ENCODE peak calls at places on chromosomes 3 and 15, in six cellular contexts. One of them, this sample, is unnamed.

GRCh38 chr3:11556851-11557644 is 86.7 kb downstream of the VGLL4 start:
- DNase-seq in NAMALWA: no peak
- DNase-seq in NCI-H460: no peak
- DNase-seq in fibroblast of pulmonary artery: peak; percentile 86
- DNase-seq in stimulated activated CD8-positive, alpha-beta memory T cell treated with anti-CD3 and anti-CD28 coated beads, Interleukin-4, amount 100 ng/mL, for 4 hours: no peak
- DNase-seq in MCF 10A: no peak
- DNase-seq in this sample: no peak

GRCh38 chr15:66673410-66674322 is 28.4 kb upstream of the SMAD6 start:
- DNase-seq in stimulated activated CD8-positive, alpha-beta memory T cell treated with anti-CD3 and anti-CD28 coated beads, Interleukin-4, amount 100 ng/mL, for 4 hours: no peak
- DNase-seq in MCF 10A: peak; percentile 20
- DNase-seq in NAMALWA: no peak
- DNase-seq in fibroblast of pulmonary artery: peak; percentile 57
- DNase-seq in NCI-H460: peak; percentile 36
- DNase-seq in this sample: peak; percentile 94

GRCh38 chr3:71987089-71987735 is 202.3 kb upstream of the PROK2 start:
- DNase-seq in NCI-H460: no peak
- DNase-seq in MCF 10A: peak; percentile 39
- DNase-seq in fibroblast of pulmonary artery: peak; percentile 38
- DNase-seq in NAMALWA: no peak
- DNase-seq in stimulated activated CD8-positive, alpha-beta memory T cell treated with anti-CD3 and anti-CD28 coated beads, Interleukin-4, amount 100 ng/mL, for 4 hours: no peak
- DNase-seq in this sample: peak; percentile 34

GRCh38 chr3:38028621-38029361 is 651 bp downstream of the PLCD1 start:
- DNase-seq in stimulated activated CD8-positive, alpha-beta memory T cell treated with anti-CD3 and anti-CD28 coated beads, Interleukin-4, amount 100 ng/mL, for 4 hours: no peak
- DNase-seq in MCF 10A: no peak
- DNase-seq in fibroblast of pulmonary artery: no peak
- DNase-seq in NCI-H460: no peak
- DNase-seq in NAMALWA: no peak
- DNase-seq in this sample: no peak

GRCh38 chr3:49668861-49669260 is 5.3 kb upstream of the APEH start:
- DNase-seq in NCI-H460: no peak
- DNase-seq in stimulated activated CD8-positive, alpha-beta memory T cell treated with anti-CD3 and anti-CD28 coated beads, Interleukin-4, amount 100 ng/mL, for 4 hours: no peak
- DNase-seq in fibroblast of pulmonary artery: no peak
- DNase-seq in NAMALWA: no peak
- DNase-seq in MCF 10A: peak; percentile 55
- DNase-seq in this sample: no peak

GRCh38 chr3:53046171-53047170 is 598 bp upstream of the SFMBT1 start:
- DNase-seq in stimulated activated CD8-positive, alpha-beta memory T cell treated with anti-CD3 and anti-CD28 coated beads, Interleukin-4, amount 100 ng/mL, for 4 hours: peak; percentile 54
- DNase-seq in NAMALWA: no peak
- DNase-seq in MCF 10A: peak; percentile 28
- DNase-seq in fibroblast of pulmonary artery: peak; percentile 18
- DNase-seq in NCI-H460: peak; percentile 11
- DNase-seq in this sample: peak; percentile 63

GRCh38 chr15:98547741-98548166 is 100.6 kb upstream of the IGF1R start:
- DNase-seq in stimulated activated CD8-positive, alpha-beta memory T cell treated with anti-CD3 and anti-CD28 coated beads, Interleukin-4, amount 100 ng/mL, for 4 hours: no peak
- DNase-seq in MCF 10A: no peak
- DNase-seq in NCI-H460: no peak
- DNase-seq in NAMALWA: no peak
- DNase-seq in fibroblast of pulmonary artery: peak; percentile 29
- DNase-seq in this sample: peak; percentile 51

GRCh38 chr3:8282541-8283165 is 219.0 kb upstream of the LMCD1 start:
- DNase-seq in NAMALWA: no peak
- DNase-seq in stimulated activated CD8-positive, alpha-beta memory T cell treated with anti-CD3 and anti-CD28 coated beads, Interleukin-4, amount 100 ng/mL, for 4 hours: no peak
- DNase-seq in MCF 10A: peak; percentile 19
- DNase-seq in fibroblast of pulmonary artery: no peak
- DNase-seq in NCI-H460: no peak
- DNase-seq in this sample: no peak

GRCh38 chr15:90644946-90645725 is 72.0 kb upstream of the BLM start:
- DNase-seq in NCI-H460: no peak
- DNase-seq in stimulated activated CD8-positive, alpha-beta memory T cell treated with anti-CD3 and anti-CD28 coated beads, Interleukin-4, amount 100 ng/mL, for 4 hours: no peak
- DNase-seq in fibroblast of pulmonary artery: no peak
- DNase-seq in MCF 10A: no peak
- DNase-seq in NAMALWA: no peak
- DNase-seq in this sample: no peak

GRCh38 chr15:73897441-73898261 is 24.3 kb downstream of the TBC1D21 start:
- DNase-seq in fibroblast of pulmonary artery: peak; percentile 78
- DNase-seq in MCF 10A: peak; percentile 80
- DNase-seq in NAMALWA: peak; percentile 70
- DNase-seq in NCI-H460: peak; percentile 64
- DNase-seq in stimulated activated CD8-positive, alpha-beta memory T cell treated with anti-CD3 and anti-CD28 coated beads, Interleukin-4, amount 100 ng/mL, for 4 hours: no peak
- DNase-seq in this sample: peak; percentile 80

GRCh38 chr15:83659011-83659811 is 5.3 kb downstream of the ADAMTSL3 start:
- DNase-seq in MCF 10A: no peak
- DNase-seq in NCI-H460: no peak
- DNase-seq in fibroblast of pulmonary artery: no peak
- DNase-seq in stimulated activated CD8-positive, alpha-beta memory T cell treated with anti-CD3 and anti-CD28 coated beads, Interleukin-4, amount 100 ng/mL, for 4 hours: no peak
- DNase-seq in NAMALWA: no peak
- DNase-seq in this sample: no peak

GRCh38 chr3:169052465-169053302 is 610.8 kb downstream of the MECOM start:
- DNase-seq in NCI-H460: no peak
- DNase-seq in MCF 10A: peak; percentile 57
- DNase-seq in stimulated activated CD8-positive, alpha-beta memory T cell treated with anti-CD3 and anti-CD28 coated beads, Interleukin-4, amount 100 ng/mL, for 4 hours: no peak
- DNase-seq in fibroblast of pulmonary artery: no peak
- DNase-seq in NAMALWA: no peak
- DNase-seq in this sample: no peak

GRCh38 chr3:189001559-189001958 is 170.2 kb upstream of the TPRG1 start:
- DNase-seq in fibroblast of pulmonary artery: peak; percentile 66
- DNase-seq in NCI-H460: peak; percentile 22
- DNase-seq in MCF 10A: peak; percentile 72
- DNase-seq in NAMALWA: no peak
- DNase-seq in stimulated activated CD8-positive, alpha-beta memory T cell treated with anti-CD3 and anti-CD28 coated beads, Interleukin-4, amount 100 ng/mL, for 4 hours: no peak
- DNase-seq in this sample: no peak

GRCh38 chr3:41202834-41203345 is 3.6 kb downstream of the CTNNB1 start:
- DNase-seq in fibroblast of pulmonary artery: peak; percentile 73
- DNase-seq in NAMALWA: peak; percentile 38
- DNase-seq in MCF 10A: peak; percentile 76
- DNase-seq in stimulated activated CD8-positive, alpha-beta memory T cell treated with anti-CD3 and anti-CD28 coated beads, Interleukin-4, amount 100 ng/mL, for 4 hours: no peak
- DNase-seq in NCI-H460: peak; percentile 34
- DNase-seq in this sample: peak; percentile 53

GRCh38 chr3:101643861-101644613 is 32.9 kb downstream of the ZBTB11 start:
- DNase-seq in stimulated activated CD8-positive, alpha-beta memory T cell treated with anti-CD3 and anti-CD28 coated beads, Interleukin-4, amount 100 ng/mL, for 4 hours: no peak
- DNase-seq in NCI-H460: no peak
- DNase-seq in NAMALWA: no peak
- DNase-seq in MCF 10A: peak; percentile 35
- DNase-seq in fibroblast of pulmonary artery: peak; percentile 49
- DNase-seq in this sample: no peak

GRCh38 chr3:179268400-179269051 is 17.6 kb upstream of the KCNMB3 start:
- DNase-seq in MCF 10A: no peak
- DNase-seq in NAMALWA: no peak
- DNase-seq in stimulated activated CD8-positive, alpha-beta memory T cell treated with anti-CD3 and anti-CD28 coated beads, Interleukin-4, amount 100 ng/mL, for 4 hours: no peak
- DNase-seq in fibroblast of pulmonary artery: no peak
- DNase-seq in NCI-H460: no peak
- DNase-seq in this sample: no peak

GRCh38 chr3:13177236-13177635 is 104.0 kb upstream of the IQSEC1 start:
- DNase-seq in NAMALWA: no peak
- DNase-seq in stimulated activated CD8-positive, alpha-beta memory T cell treated with anti-CD3 and anti-CD28 coated beads, Interleukin-4, amount 100 ng/mL, for 4 hours: no peak
- DNase-seq in fibroblast of pulmonary artery: no peak
- DNase-seq in NCI-H460: no peak
- DNase-seq in MCF 10A: no peak
- DNase-seq in this sample: no peak

GRCh38 chr3:9727041-9727595 is 4.4 kb upstream of the BRPF1 start:
- DNase-seq in stimulated activated CD8-positive, alpha-beta memory T cell treated with anti-CD3 and anti-CD28 coated beads, Interleukin-4, amount 100 ng/mL, for 4 hours: no peak
- DNase-seq in NCI-H460: peak; percentile 30
- DNase-seq in NAMALWA: peak; percentile 84
- DNase-seq in MCF 10A: peak; percentile 34
- DNase-seq in fibroblast of pulmonary artery: no peak
- DNase-seq in this sample: peak; percentile 78

GRCh38 chr3:100726706-100727105 is 17.4 kb downstream of the TFG start:
- DNase-seq in fibroblast of pulmonary artery: no peak
- DNase-seq in NAMALWA: no peak
- DNase-seq in stimulated activated CD8-positive, alpha-beta memory T cell treated with anti-CD3 and anti-CD28 coated beads, Interleukin-4, amount 100 ng/mL, for 4 hours: no peak
- DNase-seq in NCI-H460: no peak
- DNase-seq in MCF 10A: no peak
- DNase-seq in this sample: no peak

GRCh38 chr3:114880078-114880477 is 267.0 kb downstream of the ZBTB20 start:
- DNase-seq in NCI-H460: no peak
- DNase-seq in NAMALWA: no peak
- DNase-seq in stimulated activated CD8-positive, alpha-beta memory T cell treated with anti-CD3 and anti-CD28 coated beads, Interleukin-4, amount 100 ng/mL, for 4 hours: no peak
- DNase-seq in fibroblast of pulmonary artery: no peak
- DNase-seq in MCF 10A: peak; percentile 35
- DNase-seq in this sample: no peak

GRCh38 chr15:40743921-40744809 is 10.9 kb downstream of the RMDN3 start:
- DNase-seq in stimulated activated CD8-positive, alpha-beta memory T cell treated with anti-CD3 and anti-CD28 coated beads, Interleukin-4, amount 100 ng/mL, for 4 hours: peak; percentile 60
- DNase-seq in fibroblast of pulmonary artery: peak; percentile 80
- DNase-seq in NAMALWA: no peak
- DNase-seq in MCF 10A: peak; percentile 88
- DNase-seq in NCI-H460: no peak
- DNase-seq in this sample: no peak

GRCh38 chr3:184231671-184232070 is 2.3 kb downstream of the VWA5B2 start:
- DNase-seq in NCI-H460: no peak
- DNase-seq in fibroblast of pulmonary artery: no peak
- DNase-seq in MCF 10A: no peak
- DNase-seq in NAMALWA: no peak
- DNase-seq in stimulated activated CD8-positive, alpha-beta memory T cell treated with anti-CD3 and anti-CD28 coated beads, Interleukin-4, amount 100 ng/mL, for 4 hours: no peak
- DNase-seq in this sample: no peak

GRCh38 chr3:29644261-29644660 is 363.4 kb downstream of the RBMS3 start:
- DNase-seq in stimulated activated CD8-positive, alpha-beta memory T cell treated with anti-CD3 and anti-CD28 coated beads, Interleukin-4, amount 100 ng/mL, for 4 hours: no peak
- DNase-seq in NAMALWA: no peak
- DNase-seq in NCI-H460: no peak
- DNase-seq in MCF 10A: no peak
- DNase-seq in fibroblast of pulmonary artery: no peak
- DNase-seq in this sample: no peak

GRCh38 chr3:56879453-56880224 is 77.9 kb upstream of the ARHGEF3 start:
- DNase-seq in NAMALWA: no peak
- DNase-seq in MCF 10A: peak; percentile 45
- DNase-seq in NCI-H460: no peak
- DNase-seq in stimulated activated CD8-positive, alpha-beta memory T cell treated with anti-CD3 and anti-CD28 coated beads, Interleukin-4, amount 100 ng/mL, for 4 hours: no peak
- DNase-seq in fibroblast of pulmonary artery: peak; percentile 68
- DNase-seq in this sample: no peak

GRCh38 chr3:98777801-98778220 is 14.7 kb downstream of the ST3GAL6 start:
- DNase-seq in stimulated activated CD8-positive, alpha-beta memory T cell treated with anti-CD3 and anti-CD28 coated beads, Interleukin-4, amount 100 ng/mL, for 4 hours: no peak
- DNase-seq in NAMALWA: no peak
- DNase-seq in NCI-H460: no peak
- DNase-seq in MCF 10A: peak; percentile 64
- DNase-seq in fibroblast of pulmonary artery: peak; percentile 85
- DNase-seq in this sample: no peak

GRCh38 chr3:158696618-158697017 is 24.2 kb upstream of the LXN start:
- DNase-seq in MCF 10A: no peak
- DNase-seq in NAMALWA: no peak
- DNase-seq in NCI-H460: no peak
- DNase-seq in fibroblast of pulmonary artery: peak; percentile 62
- DNase-seq in stimulated activated CD8-positive, alpha-beta memory T cell treated with anti-CD3 and anti-CD28 coated beads, Interleukin-4, amount 100 ng/mL, for 4 hours: no peak
- DNase-seq in this sample: no peak

GRCh38 chr3:151568095-151568685 is 107.3 kb upstream of the IGSF10 start:
- DNase-seq in MCF 10A: no peak
- DNase-seq in NAMALWA: no peak
- DNase-seq in fibroblast of pulmonary artery: no peak
- DNase-seq in stimulated activated CD8-positive, alpha-beta memory T cell treated with anti-CD3 and anti-CD28 coated beads, Interleukin-4, amount 100 ng/mL, for 4 hours: no peak
- DNase-seq in NCI-H460: no peak
- DNase-seq in this sample: no peak

GRCh38 chr15:70585707-70586034 is 177.7 kb downstream of the UACA start:
- DNase-seq in NCI-H460: no peak
- DNase-seq in stimulated activated CD8-positive, alpha-beta memory T cell treated with anti-CD3 and anti-CD28 coated beads, Interleukin-4, amount 100 ng/mL, for 4 hours: no peak
- DNase-seq in NAMALWA: no peak
- DNase-seq in fibroblast of pulmonary artery: no peak
- DNase-seq in MCF 10A: no peak
- DNase-seq in this sample: no peak

GRCh38 chr15:39459538-39459937 is 121.3 kb upstream of the THBS1 start:
- DNase-seq in fibroblast of pulmonary artery: no peak
- DNase-seq in stimulated activated CD8-positive, alpha-beta memory T cell treated with anti-CD3 and anti-CD28 coated beads, Interleukin-4, amount 100 ng/mL, for 4 hours: no peak
- DNase-seq in MCF 10A: no peak
- DNase-seq in NAMALWA: no peak
- DNase-seq in NCI-H460: no peak
- DNase-seq in this sample: peak; percentile 97

GRCh38 chr15:89728254-89728653 is 22.8 kb downstream of the MESP1 start:
- DNase-seq in NAMALWA: no peak
- DNase-seq in stimulated activated CD8-positive, alpha-beta memory T cell treated with anti-CD3 and anti-CD28 coated beads, Interleukin-4, amount 100 ng/mL, for 4 hours: no peak
- DNase-seq in fibroblast of pulmonary artery: peak; percentile 93
- DNase-seq in NCI-H460: no peak
- DNase-seq in MCF 10A: no peak
- DNase-seq in this sample: no peak

GRCh38 chr3:58116161-58116955 is 94.4 kb downstream of the DNASE1L3 start:
- DNase-seq in NAMALWA: peak; percentile 7
- DNase-seq in MCF 10A: no peak
- DNase-seq in stimulated activated CD8-positive, alpha-beta memory T cell treated with anti-CD3 and anti-CD28 coated beads, Interleukin-4, amount 100 ng/mL, for 4 hours: peak; percentile 34
- DNase-seq in fibroblast of pulmonary artery: no peak
- DNase-seq in NCI-H460: no peak
- DNase-seq in this sample: no peak

GRCh38 chr15:43505723-43506122 is 11.7 kb upstream of the MAP1A start:
- DNase-seq in MCF 10A: no peak
- DNase-seq in stimulated activated CD8-positive, alpha-beta memory T cell treated with anti-CD3 and anti-CD28 coated beads, Interleukin-4, amount 100 ng/mL, for 4 hours: no peak
- DNase-seq in NCI-H460: no peak
- DNase-seq in fibroblast of pulmonary artery: peak; percentile 56
- DNase-seq in NAMALWA: no peak
- DNase-seq in this sample: peak; percentile 62

GRCh38 chr3:52606373-52607085 is 70.1 kb downstream of the UQCC5 start:
- DNase-seq in NAMALWA: no peak
- DNase-seq in fibroblast of pulmonary artery: peak; percentile 54
- DNase-seq in MCF 10A: peak; percentile 94
- DNase-seq in NCI-H460: peak; percentile 19
- DNase-seq in stimulated activated CD8-positive, alpha-beta memory T cell treated with anti-CD3 and anti-CD28 coated beads, Interleukin-4, amount 100 ng/mL, for 4 hours: no peak
- DNase-seq in this sample: peak; percentile 60

GRCh38 chr15:37981781-37982180 is 47.3 kb downstream of the TMCO5A start:
- DNase-seq in stimulated activated CD8-positive, alpha-beta memory T cell treated with anti-CD3 and anti-CD28 coated beads, Interleukin-4, amount 100 ng/mL, for 4 hours: no peak
- DNase-seq in NCI-H460: peak; percentile 5
- DNase-seq in MCF 10A: peak; percentile 47
- DNase-seq in fibroblast of pulmonary artery: peak; percentile 68
- DNase-seq in NAMALWA: peak; percentile 34
- DNase-seq in this sample: peak; percentile 51

GRCh38 chr3:14118400-14119165 is 6.1 kb downstream of the CHCHD4 start:
- DNase-seq in NAMALWA: no peak
- DNase-seq in MCF 10A: peak; percentile 80
- DNase-seq in stimulated activated CD8-positive, alpha-beta memory T cell treated with anti-CD3 and anti-CD28 coated beads, Interleukin-4, amount 100 ng/mL, for 4 hours: no peak
- DNase-seq in fibroblast of pulmonary artery: peak; percentile 75
- DNase-seq in NCI-H460: no peak
- DNase-seq in this sample: no peak

GRCh38 chr3:195763248-195763830 is 42.6 kb downstream of the MUC20 start:
- DNase-seq in NCI-H460: no peak
- DNase-seq in MCF 10A: no peak
- DNase-seq in NAMALWA: no peak
- DNase-seq in fibroblast of pulmonary artery: no peak
- DNase-seq in stimulated activated CD8-positive, alpha-beta memory T cell treated with anti-CD3 and anti-CD28 coated beads, Interleukin-4, amount 100 ng/mL, for 4 hours: no peak
- DNase-seq in this sample: peak; percentile 80

This sample was measured in NCI-H82.